ENCODE peak calls at places on chromosomes 1 and 21, in eight cellular contexts. One of them, this sample, is unnamed.

GRCh38 chr1:231580874-231581273 is 45.7 kb upstream of the DISC1 start:
- DNase-seq in skeletal muscle cell: no peak
- DNase-seq in neuronal stem cell: no peak
- DNase-seq in testis: no peak
- DNase-seq in T-helper 2 cell treated with Interferon-gamma antibody and Interleukin-4, amounts not matched to agents 5 μg/mL and 100 μg/mL, for 36 hours: no peak
- DNase-seq in NCI-H1048: no peak
- DNase-seq in bronchial epithelial cell: no peak
- DNase-seq in AG04450: no peak
- DNase-seq in this sample: no peak

GRCh38 chr1:12666141-12666735 is 22.4 kb downstream of the AADACL4 start:
- DNase-seq in AG04450: no peak
- DNase-seq in NCI-H1048: no peak
- DNase-seq in bronchial epithelial cell: no peak
- DNase-seq in T-helper 2 cell treated with Interferon-gamma antibody and Interleukin-4, amounts not matched to agents 5 μg/mL and 100 μg/mL, for 36 hours: no peak
- DNase-seq in skeletal muscle cell: no peak
- DNase-seq in neuronal stem cell: no peak
- DNase-seq in testis: no peak
- DNase-seq in this sample: no peak

GRCh38 chr1:29981586-29982239 is 741.7 kb downstream of the MATN1 start:
- DNase-seq in testis: no peak
- DNase-seq in neuronal stem cell: no peak
- DNase-seq in skeletal muscle cell: no peak
- DNase-seq in T-helper 2 cell treated with Interferon-gamma antibody and Interleukin-4, amounts not matched to agents 5 μg/mL and 100 μg/mL, for 36 hours: no peak
- DNase-seq in AG04450: no peak
- DNase-seq in bronchial epithelial cell: no peak
- DNase-seq in NCI-H1048: no peak
- DNase-seq in this sample: no peak

GRCh38 chr1:34262454-34262853 is 85.7 kb downstream of the C1orf94 start:
- DNase-seq in T-helper 2 cell treated with Interferon-gamma antibody and Interleukin-4, amounts not matched to agents 5 μg/mL and 100 μg/mL, for 36 hours: no peak
- DNase-seq in neuronal stem cell: no peak
- DNase-seq in testis: no peak
- DNase-seq in NCI-H1048: no peak
- DNase-seq in skeletal muscle cell: no peak
- DNase-seq in bronchial epithelial cell: no peak
- DNase-seq in AG04450: no peak
- DNase-seq in this sample: no peak

GRCh38 chr1:209884665-209885117 is 53.3 kb upstream of the SYT14 start:
- DNase-seq in testis: no peak
- DNase-seq in T-helper 2 cell treated with Interferon-gamma antibody and Interleukin-4, amounts not matched to agents 5 μg/mL and 100 μg/mL, for 36 hours: peak
- DNase-seq in skeletal muscle cell: peak
- DNase-seq in neuronal stem cell: no peak
- DNase-seq in NCI-H1048: no peak
- DNase-seq in AG04450: peak
- DNase-seq in bronchial epithelial cell: peak
- DNase-seq in this sample: peak

GRCh38 chr1:172654535-172654934 is 4.4 kb upstream of the FASLG start:
- DNase-seq in testis: no peak
- DNase-seq in T-helper 2 cell treated with Interferon-gamma antibody and Interleukin-4, amounts not matched to agents 5 μg/mL and 100 μg/mL, for 36 hours: no peak
- DNase-seq in NCI-H1048: no peak
- DNase-seq in AG04450: peak
- DNase-seq in neuronal stem cell: no peak
- DNase-seq in bronchial epithelial cell: peak
- DNase-seq in skeletal muscle cell: no peak
- DNase-seq in this sample: no peak

GRCh38 chr1:237901284-237901870 is 10.7 kb upstream of the ZP4 start:
- DNase-seq in NCI-H1048: no peak
- DNase-seq in neuronal stem cell: no peak
- DNase-seq in skeletal muscle cell: no peak
- DNase-seq in T-helper 2 cell treated with Interferon-gamma antibody and Interleukin-4, amounts not matched to agents 5 μg/mL and 100 μg/mL, for 36 hours: no peak
- DNase-seq in testis: peak
- DNase-seq in AG04450: no peak
- DNase-seq in bronchial epithelial cell: peak
- DNase-seq in this sample: no peak

GRCh38 chr1:21577324-21577723 is 68.1 kb downstream of the ALPL start:
- DNase-seq in bronchial epithelial cell: no peak
- DNase-seq in NCI-H1048: no peak
- DNase-seq in AG04450: no peak
- DNase-seq in testis: no peak
- DNase-seq in neuronal stem cell: no peak
- DNase-seq in T-helper 2 cell treated with Interferon-gamma antibody and Interleukin-4, amounts not matched to agents 5 μg/mL and 100 μg/mL, for 36 hours: no peak
- DNase-seq in skeletal muscle cell: no peak
- DNase-seq in this sample: no peak

GRCh38 chr1:202871367-202871766 is 17.6 kb downstream of the RABIF start:
- DNase-seq in neuronal stem cell: no peak
- DNase-seq in testis: no peak
- DNase-seq in AG04450: no peak
- DNase-seq in bronchial epithelial cell: peak
- DNase-seq in T-helper 2 cell treated with Interferon-gamma antibody and Interleukin-4, amounts not matched to agents 5 μg/mL and 100 μg/mL, for 36 hours: no peak
- DNase-seq in skeletal muscle cell: no peak
- DNase-seq in NCI-H1048: no peak
- DNase-seq in this sample: no peak

GRCh38 chr21:39452207-39452964 is 616 bp downstream of the SH3BGR start:
- DNase-seq in NCI-H1048: no peak
- DNase-seq in AG04450: no peak
- DNase-seq in bronchial epithelial cell: peak
- DNase-seq in neuronal stem cell: no peak
- DNase-seq in T-helper 2 cell treated with Interferon-gamma antibody and Interleukin-4, amounts not matched to agents 5 μg/mL and 100 μg/mL, for 36 hours: no peak
- DNase-seq in testis: no peak
- DNase-seq in skeletal muscle cell: peak
- DNase-seq in this sample: no peak

GRCh38 chr21:37424987-37425386 is 58.4 kb downstream of the DYRK1A start:
- DNase-seq in bronchial epithelial cell: no peak
- DNase-seq in testis: no peak
- DNase-seq in NCI-H1048: no peak
- DNase-seq in T-helper 2 cell treated with Interferon-gamma antibody and Interleukin-4, amounts not matched to agents 5 μg/mL and 100 μg/mL, for 36 hours: no peak
- DNase-seq in neuronal stem cell: no peak
- DNase-seq in AG04450: no peak
- DNase-seq in skeletal muscle cell: no peak
- DNase-seq in this sample: no peak

GRCh38 chr1:161200421-161200991 is 1.7 kb upstream of the ADAMTS4 start:
- DNase-seq in NCI-H1048: no peak
- DNase-seq in AG04450: no peak
- DNase-seq in neuronal stem cell: no peak
- DNase-seq in testis: no peak
- DNase-seq in bronchial epithelial cell: no peak
- DNase-seq in T-helper 2 cell treated with Interferon-gamma antibody and Interleukin-4, amounts not matched to agents 5 μg/mL and 100 μg/mL, for 36 hours: no peak
- DNase-seq in skeletal muscle cell: no peak
- DNase-seq in this sample: peak

This sample was measured in uterus.